ENCODE peak calls at places on chromosomes 16 and 17, in eight cellular contexts. N, V, S, K, W, P, H and Z are unnamed samples.
A peak's percentile ranks its signal among the peaks of the same experiment; 100 is the strongest.

GRCh38 chr17:6525111-6525510 is 31.2 kb downstream of the PITPNM3 start:
- DNase-seq in P (no peak), H (no peak), S (peak; percentile 48), V (peak; percentile 34), K (no peak), W (no peak), N (no peak), Z (no peak)

GRCh38 chr16:46972429-46972970 is 974 bp downstream of the DNAJA2 start:
- DNase-seq in K (no peak), H (no peak), S (no peak), W (no peak), N (peak; percentile 55), P (no peak), V (no peak), Z (no peak)

GRCh38 chr17:19787733-19788357 is 39.7 kb upstream of the ALDH3A1 start:
- DNase-seq in N (no peak), P (no peak), W (no peak), V (no peak), S (no peak), H (no peak), K (no peak), Z (no peak)

GRCh38 chr16:9296273-9296593 is 204.8 kb downstream of the HAPSTR1 start:
- DNase-seq in H (no peak), K (no peak), P (no peak), V (no peak), S (no peak), N (no peak), W (no peak), Z (no peak)

GRCh38 chr16:50459681-50460080 is 88.5 kb upstream of the NKD1 start:
- DNase-seq in H (no peak), N (no peak), K (no peak), P (no peak), V (peak; percentile 27), W (no peak), S (no peak), Z (no peak)

GRCh38 chr16:50316848-50317630 is 50.7 kb downstream of the ADCY7 start:
- DNase-seq in N (no peak), V (no peak), S (no peak), W (no peak), P (no peak), H (peak; percentile 15), K (no peak), Z (no peak)

GRCh38 chr17:47941998-47942490 is 673 bp downstream of the PNPO start:
- DNase-seq in N (peak; percentile 48), H (no peak), S (no peak), P (peak; percentile 40), W (no peak), V (no peak), K (no peak), Z (no peak)

GRCh38 chr16:67883872-67884261 is 818 bp upstream of the NRN1L start:
- DNase-seq in V (peak; percentile 80), N (peak; percentile 90), W (peak; percentile 76), H (peak; percentile 93), P (peak; percentile 72), S (no peak), K (no peak), Z (peak; percentile 72)

DNA sequence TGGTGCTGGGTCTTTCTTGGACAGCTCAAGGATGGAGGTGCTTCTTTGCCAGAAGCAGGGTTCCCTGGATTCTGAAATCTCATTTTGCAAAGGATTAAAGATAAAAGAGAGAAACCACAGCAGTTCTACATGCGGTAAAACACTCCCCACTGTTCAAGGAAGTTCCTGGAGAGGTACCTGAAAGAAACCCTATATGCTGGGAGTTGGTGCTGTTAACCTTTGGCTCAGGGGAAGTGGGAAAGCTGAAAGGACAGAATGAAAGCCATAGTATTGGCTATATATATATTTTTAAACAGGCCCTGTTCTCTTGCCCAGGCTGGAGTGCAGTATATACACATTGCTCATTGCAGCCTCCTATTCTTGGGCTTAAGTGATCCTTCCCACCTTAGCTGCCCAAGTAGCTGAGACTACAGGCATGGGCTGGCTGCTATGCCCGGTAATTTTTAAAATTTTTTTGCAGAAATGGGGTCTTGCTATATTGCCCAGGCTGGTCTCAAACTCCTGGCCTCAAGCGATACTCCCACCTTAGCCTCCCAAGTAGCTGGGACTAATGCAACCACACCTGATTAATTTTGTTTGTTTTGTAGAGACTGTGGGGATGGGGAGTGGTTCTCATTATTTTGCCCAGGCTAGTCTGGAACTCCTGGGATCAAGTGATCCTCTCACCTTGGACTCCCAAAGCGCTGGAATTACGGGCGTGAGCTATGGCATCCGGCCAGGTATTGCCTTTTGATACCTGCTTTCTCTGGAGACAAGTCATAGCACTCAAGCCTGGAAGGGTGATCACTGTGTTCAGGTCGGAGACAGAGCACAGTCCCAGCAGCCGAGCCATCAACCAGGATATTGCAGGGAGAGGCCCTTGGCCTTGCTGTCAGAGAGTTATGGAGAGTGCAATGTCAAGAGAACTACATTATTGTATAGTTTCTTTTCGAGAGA is 55.2 kb downstream of the MSI2 start:
- DNase-seq in P (no peak), N (no peak), V (no peak), K (no peak), H (no peak), S (no peak), W (peak; percentile 38), Z (peak; percentile 82)
- TF ChIP-seq EP300 in P (no peak), N (no peak), V (no peak), K (no peak), H (no peak), S (no peak), W (no peak), Z (no peak)

DNA sequence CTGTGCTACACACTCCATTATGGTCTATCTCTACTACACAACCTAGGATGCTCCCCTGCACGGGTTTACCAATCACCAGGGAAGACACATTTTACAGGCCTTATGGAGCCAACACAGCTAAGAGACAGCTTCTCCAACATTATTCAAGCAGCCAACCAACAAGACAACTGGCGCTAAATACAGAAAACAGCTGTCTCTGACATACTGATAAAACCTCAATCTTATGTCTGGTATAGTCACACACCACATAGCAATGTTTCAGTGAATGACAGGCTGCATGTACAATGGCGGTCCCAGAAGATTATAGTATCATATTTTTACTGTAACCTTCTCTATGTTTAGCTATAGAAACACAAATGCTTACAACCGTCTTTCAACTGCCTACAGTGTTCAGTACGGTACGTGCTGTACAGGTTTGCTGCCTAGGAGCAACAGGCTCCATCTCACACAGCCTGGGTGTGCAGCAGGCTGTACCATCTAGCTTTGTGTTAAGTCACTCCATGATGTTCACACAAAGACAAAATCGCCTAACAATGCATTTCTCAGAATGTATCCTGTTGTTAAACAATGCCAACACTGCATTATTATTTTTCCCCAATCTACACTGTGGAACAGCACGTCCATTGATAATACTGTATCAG is 10.9 kb downstream of the USP22 start:
- DNase-seq in K (no peak), H (no peak), P (no peak), N (no peak), V (no peak), S (no peak), W (no peak), Z (no peak)
- H3K4me1 ChIP-seq in K (peaks cover 24% of the 10 kb centered on the region), H (peaks cover 65% of the 10 kb centered on the region), P (no peaks in the 10 kb centered on the region), N (peaks cover 32% of the 10 kb centered on the region), V (peaks cover 90% of the 10 kb centered on the region), S (peaks cover 72% of the 10 kb centered on the region), W (peaks cover 75% of the 10 kb centered on the region), Z (peaks cover 48% of the 10 kb centered on the region)

GRCh38 chr16:24998201-24998600 is 17.0 kb downstream of the ARHGAP17 start:
- DNase-seq in V (no peak), S (no peak), W (no peak), H (peak; percentile 37), K (no peak), N (no peak), P (no peak), Z (no peak)

GRCh38 chr16:24996731-24997130 is 18.4 kb downstream of the ARHGAP17 start:
- DNase-seq in K (no peak), H (no peak), P (no peak), N (no peak), W (no peak), V (no peak), S (no peak), Z (no peak)

GRCh38 chr16:24999088-24999670 is 16.0 kb downstream of the ARHGAP17 start:
- DNase-seq in P (no peak), K (no peak), S (no peak), N (no peak), H (no peak), W (no peak), V (no peak), Z (no peak)

GRCh38 chr16:24997665-24998064 is 17.5 kb downstream of the ARHGAP17 start:
- DNase-seq in P (no peak), N (no peak), V (no peak), H (no peak), K (no peak), S (no peak), W (no peak), Z (no peak)

GRCh38 chr16:24999856-25000447 is 15.2 kb downstream of the ARHGAP17 start:
- DNase-seq in K (no peak), N (no peak), P (no peak), H (no peak), W (peak; percentile 34), V (no peak), S (no peak), Z (no peak)
- TF ChIP-seq POLR2AphosphoS5 in K (no peak), N (no peak), P (no peak), H (no peak), W (peak; percentile 24), V (no peak), S (no peak), Z (no peak)

GRCh38 chr17:73498176-73498575 is 146.1 kb downstream of the SDK2 start:
- DNase-seq in W (no peak), P (no peak), K (no peak), S (no peak), N (no peak), H (no peak), V (no peak), Z (no peak)

GRCh38 chr17:73498854-73499597 is 145.2 kb downstream of the SDK2 start:
- DNase-seq in S (no peak), K (no peak), H (no peak), N (peak; percentile 71), W (no peak), V (no peak), P (no peak), Z (no peak)

GRCh38 chr17:73497721-73498120 is 146.5 kb downstream of the SDK2 start:
- DNase-seq in N (no peak), W (no peak), V (no peak), S (no peak), H (no peak), K (no peak), P (no peak), Z (no peak)

GRCh38 chr17:73503560-73503959 is 140.7 kb downstream of the SDK2 start:
- DNase-seq in H (no peak), N (no peak), K (no peak), S (no peak), V (no peak), W (no peak), P (peak; percentile 55), Z (no peak)

GRCh38 chr17:73500414-73500999 is 143.7 kb downstream of the SDK2 start:
- DNase-seq in V (no peak), S (no peak), K (no peak), P (no peak), H (no peak), N (no peak), W (no peak), Z (no peak)
- TF ChIP-seq EP300 in V (no peak), S (no peak), K (no peak), P (no peak), H (no peak), N (no peak), W (no peak), Z (no peak)